ENCODE peak calls at places on chromosomes 5 and 9, in four cellular contexts. E, A, N and G are unnamed samples. For H3K4me1, the result is how much of the 10 kb centered on the place peaks cover.

GRCh38 chr9:29449294-29449693 is 1876.0 kb upstream of the C9orf72 start:
- DNase-seq in E (no peak), A (no peak), N (no peak), G (no peak)

GRCh38 chr5:131185523-131186104 is 14.9 kb downstream of the LYRM7 start:
- DNase-seq in E (no peak), A (no peak), N (no peak), G (no peak)

GRCh38 chr5:134267366-134268018 is 41.6 kb upstream of the PPP2CA start:
- DNase-seq in E (no peak), A (no peak), N (no peak), G (no peak)

GRCh38 chr9:76789850-76790249 is 25.6 kb downstream of the PCA3 start:
- DNase-seq in E (no peak), A (no peak), N (no peak), G (no peak)

GRCh38 chr5:141785135-141785534 is 93.1 kb downstream of the PCDH1 start:
- DNase-seq in E (no peak), A (peak), N (no peak), G (no peak)

GRCh38 chr5:179405426-179406030 is 60.3 kb upstream of the ADAMTS2 start:
- DNase-seq in E (no peak), A (no peak), N (no peak), G (peak)

GRCh38 chr9:127050581-127050980 is 71.9 kb downstream of the ANGPTL2 start:
- DNase-seq in E (no peak), A (no peak), N (no peak), G (no peak)

GRCh38 chr9:7209990-7210389 is 452.2 kb downstream of the KDM4C start:
- DNase-seq in E (no peak), A (no peak), N (no peak), G (no peak)

GRCh38 chr9:138103111-138103823 is 225.7 kb downstream of the CACNA1B start:
- DNase-seq in E (no peak), A (peak), N (no peak), G (peak)

GRCh38 chr9:125989090-125989501 is 241.9 kb downstream of the PBX3 start:
- DNase-seq in E (no peak), A (no peak), N (peak), G (no peak)

GRCh38 chr5:66209350-66209749 is 65.2 kb downstream of the SREK1 start:
- DNase-seq in E (peak), A (no peak), N (no peak), G (no peak)

GRCh38 chr9:122128432-122129343 is 30.9 kb downstream of the NDUFA8 start:
- DNase-seq in E (no peak), A (no peak), N (peak), G (no peak)
- TF ChIP-seq POLR2AphosphoS5 in E (no peak), A (no peak), N (no peak), G (no peak)

GRCh38 chr9:4762889-4763521 is 22.0 kb upstream of the AK3 start:
- DNase-seq in E (peak), A (no peak), N (peak), G (no peak)
- H3K27ac ChIP-seq in E (no peak), A (no peak), N (peak), G (peak)

GRCh38 chr5:1402611-1403255 is 42.5 kb downstream of the SLC6A3 start:
- DNase-seq in E (no peak), A (no peak), N (no peak), G (no peak)

GRCh38 chr5:1404062-1404461 is 41.2 kb downstream of the SLC6A3 start:
- DNase-seq in E (no peak), A (no peak), N (peak), G (no peak)

GRCh38 chr5:1405539-1406530 is 39.4 kb downstream of the SLC6A3 start:
- DNase-seq in E (no peak), A (no peak), N (peak), G (no peak)

GRCh38 chr5:1406681-1407640 is 38.3 kb downstream of the SLC6A3 start:
- DNase-seq in E (no peak), A (no peak), N (peak), G (no peak)

GRCh38 chr5:1405121-1405520 is 40.1 kb downstream of the SLC6A3 start:
- DNase-seq in E (no peak), A (no peak), N (peak), G (no peak)
- H3K4me1 ChIP-seq in E (under half), A (under half), N (under half), G (under half)

DNA sequence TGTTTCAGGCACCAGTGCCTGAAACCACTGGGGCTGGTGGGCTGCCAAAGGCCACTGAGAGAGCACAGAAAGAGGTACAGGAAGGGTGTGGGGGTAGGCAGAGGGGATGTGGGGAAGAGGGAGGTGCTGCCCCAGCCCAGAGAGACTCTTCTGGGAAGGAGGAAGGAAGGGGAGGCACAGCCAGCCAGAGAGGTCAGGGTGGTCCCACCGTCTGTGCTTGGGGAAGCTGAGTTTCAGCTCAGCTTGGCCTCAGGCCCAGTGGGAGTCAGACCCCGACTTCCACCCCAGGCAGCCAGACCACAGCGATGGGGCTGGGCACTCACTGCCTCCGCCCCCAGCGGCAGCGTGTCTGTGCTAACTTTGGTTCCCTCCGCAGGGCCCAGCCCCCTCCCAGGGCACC is 8.7 kb upstream of the PHYKPL start:
- DNase-seq in E (no peak), A (no peak), N (no peak), G (no peak)
- TF ChIP-seq POLR2AphosphoS5 in E (no peak), A (no peak), N (no peak), G (no peak)

DNA sequence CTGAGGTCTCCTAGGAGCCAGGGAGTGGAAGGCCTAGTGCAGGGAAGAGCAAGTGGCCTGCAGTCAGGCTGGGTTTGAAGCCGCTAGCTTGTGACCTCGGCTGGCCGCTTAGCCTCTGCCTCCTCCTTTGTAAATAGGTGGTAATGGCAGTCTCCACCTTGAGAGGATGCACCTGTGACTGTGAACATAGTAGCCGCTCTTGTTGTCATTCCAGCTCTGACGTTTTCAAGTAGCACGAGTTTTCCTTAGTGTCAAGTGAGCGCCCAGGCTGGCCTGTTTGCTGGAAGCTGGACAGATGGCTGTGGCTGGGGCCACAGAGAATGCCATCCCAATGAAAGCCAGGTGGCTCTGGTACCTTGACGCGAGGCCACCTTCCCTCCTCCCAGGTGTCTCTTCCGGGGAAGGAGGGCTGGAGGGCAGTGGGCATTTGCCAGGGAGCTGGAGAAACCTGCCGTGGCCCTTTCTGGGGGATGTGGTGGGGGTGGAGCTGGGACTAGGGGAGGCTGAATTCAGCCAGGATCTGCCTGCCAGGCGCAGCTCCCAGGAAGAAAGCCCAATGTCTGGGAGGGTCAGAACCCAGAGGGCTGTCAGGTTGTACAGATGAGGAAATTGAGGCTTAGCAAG is 2.5 kb downstream of the ASS1 start:
- DNase-seq in E (no peak), A (no peak), N (no peak), G (no peak)
- H3K27ac ChIP-seq in E (no peak), A (peak), N (peak), G (peak)

DNA sequence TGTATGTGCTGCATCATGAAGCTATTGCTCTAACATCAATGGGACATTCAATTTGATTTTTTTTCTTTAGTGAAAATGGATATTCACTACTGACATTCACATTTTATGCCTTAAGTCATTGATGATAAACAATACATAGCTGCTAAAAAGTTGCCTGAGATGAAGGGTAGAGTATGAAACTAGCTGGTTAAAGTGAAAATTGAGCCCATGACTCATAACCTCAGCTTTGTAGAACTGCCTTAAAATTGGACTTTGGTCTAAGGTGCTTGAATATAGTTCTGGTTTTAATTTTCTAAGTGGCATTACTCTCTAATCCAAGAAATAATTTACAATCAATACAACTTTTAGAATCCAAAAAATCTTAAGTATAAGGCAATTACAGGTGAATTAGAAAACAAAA is 740.4 kb upstream of the RIOK2 start:
- DNase-seq in E (no peak), A (no peak), N (no peak), G (no peak)
- H3K4me1 ChIP-seq in E (under half), A (under half), N (under half), G (under half)

GRCh38 chr5:122779451-122779850 is 4.6 kb downstream of the SNX2 start:
- DNase-seq in E (no peak), A (no peak), N (no peak), G (no peak)
- TF ChIP-seq POLR2AphosphoS5 in E (no peak), A (no peak), N (no peak), G (no peak)